ENCODE peak calls at places on chromosomes 3 and 15, in eight cellular contexts. V is NCI-H345; P is iPS-NIHi11; G is C1 segment of cervical spinal cord; S is CD8-positive, alpha-beta memory T cell; E is BJ; T is endothelial cell; C is glomerular endothelial cell. J is an unnamed sample.

GRCh38 chr3:175111036-175111435 is 251.9 kb downstream of the NAALADL2 start:
- DNase-seq in V (no peak), P (no peak), G (no peak), S (no peak), E (no peak), T (no peak), C (no peak), J (no peak)

GRCh38 chr15:101650145-101650544 is 2.0 kb downstream of the TM2D3 start:
- DNase-seq in V (no peak), P (no peak), G (no peak), S (no peak), E (no peak), T (no peak), C (no peak), J (no peak)

GRCh38 chr3:113773381-113773780 is 26.5 kb downstream of the ATP6V1A start:
- DNase-seq in V (no peak), P (no peak), G (no peak), S (no peak), E (peak), T (no peak), C (no peak), J (no peak)

GRCh38 chr3:141629950-141630349 is 108.1 kb upstream of the RNF7 start:
- DNase-seq in V (no peak), P (no peak), G (no peak), S (no peak), E (no peak), T (no peak), C (no peak), J (no peak)

GRCh38 chr15:22810735-22811338 is 24.4 kb downstream of the NIPA1 start:
- DNase-seq in V (no peak), P (no peak), G (no peak), S (no peak), E (no peak), T (no peak), C (no peak), J (no peak)

GRCh38 chr3:41329881-41330280 is 130.6 kb downstream of the CTNNB1 start:
- DNase-seq in V (no peak), P (no peak), G (no peak), S (no peak), E (no peak), T (peak), C (no peak), J (no peak)

GRCh38 chr3:10286596-10287295 is 6.0 kb downstream of the GHRL start:
- DNase-seq in V (no peak), P (peak), G (no peak), S (no peak), E (no peak), T (no peak), C (peak), J (peak)

GRCh38 chr15:62726461-62726860 is 316.1 kb upstream of the TPM1 start:
- DNase-seq in V (no peak), P (no peak), G (no peak), S (no peak), E (no peak), T (no peak), C (no peak), J (no peak)

GRCh38 chr15:83430436-83430835 is 16.7 kb upstream of the SH3GL3 start:
- DNase-seq in V (no peak), P (no peak), G (no peak), S (no peak), E (no peak), T (no peak), C (no peak), J (no peak)

GRCh38 chr3:149449799-149450198 is 24.7 kb upstream of the TM4SF4 start:
- DNase-seq in V (no peak), P (peak), G (no peak), S (no peak), E (no peak), T (no peak), C (no peak), J (no peak)

GRCh38 chr3:38651153-38651789 is 1.8 kb upstream of the SCN5A start:
- DNase-seq in V (peak), P (peak), G (no peak), S (peak), E (no peak), T (peak), C (no peak), J (peak)

GRCh38 chr3:107410606-107411005 is 33.4 kb downstream of the CCDC54 start:
- DNase-seq in V (no peak), P (no peak), G (no peak), S (no peak), E (no peak), T (no peak), C (no peak), J (no peak)

GRCh38 chr15:50143255-50143860 is 24.3 kb upstream of the ATP8B4 start:
- DNase-seq in V (no peak), P (no peak), G (no peak), S (no peak), E (no peak), T (no peak), C (no peak), J (no peak)

J was measured in mammary epithelial cell.